ENCODE peak calls at places on chromosomes 13 and 19, in six cellular contexts. A, X, E, Q, H and O are unnamed samples.

GRCh38 chr13:31350560-31350959 is 150.8 kb downstream of the B3GLCT start:
- DNase-seq in A (no peak), X (no peak), E (no peak), Q (no peak), H (peak; percentile 33), O (peak; percentile 23)

GRCh38 chr19:19745496-19746285 is 12.8 kb upstream of the ZNF14 start:
- DNase-seq in A (no peak), X (no peak), E (no peak), Q (no peak), H (no peak), O (no peak)

GRCh38 chr13:80883545-80883944 is 542.6 kb upstream of the SPRY2 start:
- DNase-seq in A (no peak), X (no peak), E (no peak), Q (no peak), H (no peak), O (no peak)

GRCh38 chr19:1863308-1863637 is at the start of gene KLF16:
- DNase-seq in A (no peak), X (no peak), E (no peak), Q (no peak), H (no peak), O (no peak)

GRCh38 chr19:8302734-8303133 is 5.4 kb downstream of the CD320 start:
- DNase-seq in A (no peak), X (no peak), E (no peak), Q (no peak), H (no peak), O (no peak)

GRCh38 chr13:50016421-50016820 is 1.2 kb downstream of the KCNRG start:
- DNase-seq in A (peak; percentile 78), X (no peak), E (peak; percentile 70), Q (no peak), H (no peak), O (no peak)

GRCh38 chr19:41411682-41412265 is 14.2 kb downstream of the BCKDHA start:
- DNase-seq in A (no peak), X (no peak), E (no peak), Q (no peak), H (no peak), O (no peak)

GRCh38 chr13:37382156-37382555 is 216.4 kb downstream of the POSTN start:
- DNase-seq in A (no peak), X (no peak), E (peak; percentile 38), Q (no peak), H (no peak), O (no peak)

GRCh38 chr13:24640752-24641151 is 39.5 kb upstream of the ATP12A start:
- DNase-seq in A (no peak), X (no peak), E (no peak), Q (no peak), H (no peak), O (no peak)

GRCh38 chr19:54650108-54650666 is 12.6 kb upstream of the LILRB4 start:
- DNase-seq in A (no peak), X (no peak), E (no peak), Q (no peak), H (no peak), O (no peak)

GRCh38 chr19:28435551-28436261 is 777.2 kb downstream of the UQCRFS1 start:
- DNase-seq in A (no peak), X (no peak), E (no peak), Q (peak; percentile 54), H (no peak), O (no peak)

GRCh38 chr13:41934120-41934519 is 26.8 kb downstream of the VWA8 start:
- DNase-seq in A (no peak), X (no peak), E (no peak), Q (no peak), H (no peak), O (no peak)

GRCh38 chr13:43094901-43095300 is 71.5 kb downstream of the DNAJC15 start:
- DNase-seq in A (no peak), X (no peak), E (no peak), Q (no peak), H (no peak), O (peak; percentile 23)

GRCh38 chr19:54937926-54938325 is 9.4 kb downstream of the NLRP7 start:
- DNase-seq in A (no peak), X (no peak), E (no peak), Q (peak; percentile 84), H (no peak), O (no peak)

GRCh38 chr19:44625531-44626066 is 12.2 kb downstream of the IGSF23 start:
- DNase-seq in A (no peak), X (peak; percentile 31), E (no peak), Q (no peak), H (no peak), O (peak; percentile 52)

GRCh38 chr13:65605386-65605785 is 1624.8 kb downstream of the PCDH9 start:
- DNase-seq in A (peak; percentile 47), X (no peak), E (no peak), Q (no peak), H (no peak), O (no peak)

GRCh38 chr19:55549500-55550320 is 4.4 kb upstream of the SBK3 start:
- DNase-seq in A (peak; percentile 90), X (peak; percentile 81), E (peak; percentile 93), Q (peak; percentile 34), H (peak; percentile 83), O (peak; percentile 91)

GRCh38 chr19:36973021-36973843 is 57.1 kb downstream of the ZNF568 start:
- DNase-seq in A (peak; percentile 76), X (no peak), E (peak; percentile 71), Q (no peak), H (peak; percentile 95), O (peak; percentile 91)

GRCh38 chr19:35671818-35672217 is 5.5 kb downstream of the UPK1A start:
- DNase-seq in A (no peak), X (no peak), E (no peak), Q (no peak), H (no peak), O (no peak)

GRCh38 chr13:97238432-97238831 is 16.3 kb downstream of the MBNL2 start:
- DNase-seq in A (no peak), X (no peak), E (no peak), Q (no peak), H (no peak), O (no peak)

GRCh38 chr13:78121459-78122348 is 203.1 kb upstream of the EDNRB start:
- DNase-seq in A (peak; percentile 83), X (peak; percentile 64), E (peak; percentile 26), Q (peak; percentile 65), H (peak; percentile 88), O (peak; percentile 72)

GRCh38 chr19:36564391-36564790 is 8.7 kb downstream of the ZNF529 start:
- DNase-seq in A (no peak), X (no peak), E (peak; percentile 63), Q (no peak), H (no peak), O (no peak)

GRCh38 chr13:21060063-21060826 is 1.1 kb downstream of the LATS2 start:
- DNase-seq in A (no peak), X (peak; percentile 33), E (peak; percentile 38), Q (no peak), H (peak; percentile 67), O (peak; percentile 78)
- H3K79me2 ChIP-seq in A (peaks cover 57% of the 10 kb centered on the region), X (peaks cover 55% of the 10 kb centered on the region), E (peaks cover 59% of the 10 kb centered on the region), Q (no peaks in the 10 kb centered on the region), H (peaks cover 52% of the 10 kb centered on the region), O (peaks cover 56% of the 10 kb centered on the region)

DNA sequence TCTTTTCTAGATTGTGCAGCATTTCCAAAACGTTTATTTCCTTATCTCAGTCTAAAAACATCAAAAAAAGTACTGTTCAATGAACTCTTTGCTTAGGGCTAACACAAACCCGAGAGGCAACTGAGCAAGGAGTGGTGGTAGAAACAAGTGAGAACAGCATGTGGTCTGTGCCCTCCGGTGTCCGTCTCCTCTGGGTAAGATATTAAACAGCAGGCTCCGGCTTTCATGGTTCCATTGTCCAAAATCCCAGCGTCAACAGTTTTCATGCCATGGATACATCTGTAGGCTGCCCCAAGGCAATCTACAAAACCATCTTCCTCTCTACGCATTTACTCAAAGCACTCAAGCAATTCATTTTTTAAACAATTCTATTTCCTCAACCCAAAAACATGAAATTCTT is 22.8 kb downstream of the DCLK1 start:
- DNase-seq in A (no peak), X (no peak), E (no peak), Q (no peak), H (no peak), O (no peak)
- H3K79me2 ChIP-seq in A (no peaks in the 10 kb centered on the region), X (no peaks in the 10 kb centered on the region), E (no peaks in the 10 kb centered on the region), Q (no peaks in the 10 kb centered on the region), H (no peaks in the 10 kb centered on the region), O (no peaks in the 10 kb centered on the region)

DNA sequence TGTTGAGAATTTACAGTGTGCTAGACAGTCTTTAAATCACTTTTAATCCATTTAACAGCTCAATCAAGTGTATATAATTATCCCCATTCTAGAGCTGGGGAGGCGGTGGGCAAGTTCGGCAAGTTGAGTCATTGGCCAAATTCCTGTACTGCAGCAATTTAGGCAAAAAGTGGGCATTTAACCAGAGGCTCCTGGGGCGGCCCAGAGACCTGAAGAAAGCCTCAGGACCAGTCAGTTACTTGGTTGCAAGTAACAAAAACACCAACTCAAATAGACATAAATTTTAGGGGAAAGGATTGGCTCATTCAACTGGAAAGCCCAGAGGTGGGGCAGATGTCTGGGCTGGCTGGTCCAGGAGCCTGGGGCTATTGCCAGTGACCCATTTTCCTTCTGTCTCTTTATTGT is 97.1 kb downstream of the SIPA1L3 start:
- DNase-seq in A (no peak), X (peak; percentile 39), E (peak; percentile 67), Q (no peak), H (no peak), O (peak; percentile 74)
- H3K79me2 ChIP-seq in A (peaks cover 3% of the 10 kb centered on the region), X (peaks cover 56% of the 10 kb centered on the region), E (peaks cover 36% of the 10 kb centered on the region), Q (peaks cover 25% of the 10 kb centered on the region), H (peaks cover 27% of the 10 kb centered on the region), O (peaks cover 46% of the 10 kb centered on the region)

DNA sequence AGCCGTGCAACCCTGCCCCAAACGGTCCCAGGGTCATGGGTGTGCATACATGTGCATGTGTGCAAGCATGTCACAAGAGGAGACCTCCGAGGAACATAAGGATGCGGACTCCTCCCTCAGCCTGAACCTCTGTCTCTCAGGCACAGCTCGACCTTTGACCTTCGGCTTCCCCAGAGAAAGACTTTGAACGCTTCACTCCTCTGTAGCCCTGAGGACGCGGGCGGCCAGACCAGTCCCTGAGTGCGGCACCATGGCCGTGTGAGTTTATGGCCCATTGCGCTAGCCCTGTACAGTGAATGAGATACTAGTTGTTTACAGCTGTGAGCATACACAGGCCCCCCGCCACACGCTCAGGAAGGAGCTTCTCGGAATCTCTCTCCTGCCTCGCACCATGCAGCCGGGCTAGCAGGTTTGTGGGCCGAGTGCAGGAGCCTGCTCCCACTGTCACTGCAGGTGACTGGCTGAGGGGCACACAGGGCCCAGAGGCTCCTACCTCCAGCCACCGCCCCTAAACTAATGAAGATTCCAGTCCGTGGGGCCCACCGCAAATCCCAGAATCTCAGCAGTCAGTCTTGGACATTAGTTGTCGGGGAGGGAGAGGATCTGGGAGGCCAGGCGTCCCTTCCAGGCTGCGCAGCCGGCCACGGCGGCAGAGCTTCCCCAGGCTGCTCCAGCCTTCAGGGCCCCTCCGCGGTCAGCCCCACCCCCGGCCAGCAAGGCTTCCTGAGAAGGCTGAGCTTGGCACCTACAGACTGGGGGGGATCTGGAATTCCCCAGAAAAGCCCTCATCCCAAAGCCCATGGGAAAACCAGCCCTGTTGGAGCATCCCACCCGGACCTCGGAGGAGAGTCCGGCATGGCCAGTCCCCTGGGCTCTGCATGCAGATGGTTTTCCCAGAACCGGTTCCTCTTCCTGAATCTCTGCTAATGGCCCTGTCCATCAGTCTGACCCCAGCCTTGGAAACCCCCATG is 10.6 kb downstream of the RASA3 start:
- DNase-seq in A (no peak), X (no peak), E (no peak), Q (no peak), H (no peak), O (no peak)
- H3K79me2 ChIP-seq in A (peaks cover 75% of the 10 kb centered on the region), X (peaks cover 59% of the 10 kb centered on the region), E (peaks cover 76% of the 10 kb centered on the region), Q (no peaks in the 10 kb centered on the region), H (peaks cover 48% of the 10 kb centered on the region), O (peaks cover 79% of the 10 kb centered on the region)

DNA sequence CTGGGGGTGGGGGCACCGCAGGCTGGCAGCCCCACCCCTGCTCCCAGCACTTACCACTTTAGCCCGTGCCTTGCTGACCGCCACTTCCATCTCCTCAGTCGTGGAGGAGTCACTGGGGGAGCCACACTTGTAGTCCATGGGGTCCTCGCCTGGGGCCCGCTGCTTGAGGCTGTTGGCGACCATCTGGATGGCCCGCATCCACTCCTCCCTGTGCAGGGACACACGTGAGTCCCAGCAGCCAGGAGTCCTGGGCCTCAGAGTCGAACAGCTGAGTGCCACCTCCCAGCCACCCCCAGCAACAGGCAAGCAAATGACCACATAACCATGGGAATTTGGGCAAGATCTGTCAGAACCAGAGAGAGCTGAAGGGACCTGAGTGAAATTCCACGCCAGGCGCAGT is 16.0 kb upstream of the CCNP start:
- DNase-seq in A (no peak), X (no peak), E (no peak), Q (no peak), H (no peak), O (no peak)
- H3K79me2 ChIP-seq in A (peaks cover 3% of the 10 kb centered on the region), X (no peaks in the 10 kb centered on the region), E (peaks cover 11% of the 10 kb centered on the region), Q (no peaks in the 10 kb centered on the region), H (no peaks in the 10 kb centered on the region), O (peaks cover 47% of the 10 kb centered on the region)